ENCODE peak calls at places on chromosomes 13 and 19, in four cellular contexts. One of them, this sample, is unnamed.

GRCh38 chr19:2166741-2167738 is 3.3 kb downstream of the DOT1L start:
- DNase-seq in lower leg skin: peak; percentile 66
- DNase-seq in cardiac fibroblast: peak; percentile 82
- DNase-seq in right lobe of liver: peak; percentile 96
- DNase-seq in this sample: no peak

GRCh38 chr19:325173-325936 is 19.2 kb downstream of the MIER2 start:
- DNase-seq in lower leg skin: no peak
- DNase-seq in cardiac fibroblast: no peak
- DNase-seq in right lobe of liver: no peak
- DNase-seq in this sample: no peak

GRCh38 chr19:45553464-45553863 is 31.1 kb downstream of the OPA3 start:
- DNase-seq in lower leg skin: no peak
- DNase-seq in cardiac fibroblast: no peak
- DNase-seq in right lobe of liver: no peak
- DNase-seq in this sample: no peak

GRCh38 chr19:1864480-1865171 is 1.2 kb upstream of the KLF16 start:
- DNase-seq in lower leg skin: no peak
- DNase-seq in cardiac fibroblast: peak; percentile 69
- DNase-seq in right lobe of liver: peak; percentile 87
- DNase-seq in this sample: no peak

GRCh38 chr13:43572601-43573360 is 214.0 kb downstream of the ENOX1 start:
- DNase-seq in lower leg skin: no peak
- DNase-seq in cardiac fibroblast: no peak
- DNase-seq in right lobe of liver: no peak
- DNase-seq in this sample: no peak

GRCh38 chr19:55958356-55958755 is 10.7 kb downstream of the NLRP8 start:
- DNase-seq in lower leg skin: no peak
- DNase-seq in cardiac fibroblast: no peak
- DNase-seq in right lobe of liver: no peak
- DNase-seq in this sample: no peak

GRCh38 chr13:27353166-27353583 is 71.2 kb upstream of the GTF3A start:
- DNase-seq in lower leg skin: no peak
- DNase-seq in cardiac fibroblast: peak; percentile 37
- DNase-seq in right lobe of liver: no peak
- DNase-seq in this sample: peak; percentile 91

GRCh38 chr13:97798171-97798821 is 155.2 kb upstream of the IPO5 start:
- DNase-seq in lower leg skin: peak; percentile 28
- DNase-seq in cardiac fibroblast: peak; percentile 55
- DNase-seq in right lobe of liver: no peak
- DNase-seq in this sample: no peak

GRCh38 chr19:7140137-7140536 is 70.6 kb downstream of the ZNF557 start:
- DNase-seq in lower leg skin: no peak
- DNase-seq in cardiac fibroblast: no peak
- DNase-seq in right lobe of liver: no peak
- DNase-seq in this sample: no peak
- TF ChIP-seq CTCF in lower leg skin: no peak
- TF ChIP-seq CTCF in cardiac fibroblast: no peak
- TF ChIP-seq CTCF in right lobe of liver: no peak
- TF ChIP-seq CTCF in this sample: no peak

DNA sequence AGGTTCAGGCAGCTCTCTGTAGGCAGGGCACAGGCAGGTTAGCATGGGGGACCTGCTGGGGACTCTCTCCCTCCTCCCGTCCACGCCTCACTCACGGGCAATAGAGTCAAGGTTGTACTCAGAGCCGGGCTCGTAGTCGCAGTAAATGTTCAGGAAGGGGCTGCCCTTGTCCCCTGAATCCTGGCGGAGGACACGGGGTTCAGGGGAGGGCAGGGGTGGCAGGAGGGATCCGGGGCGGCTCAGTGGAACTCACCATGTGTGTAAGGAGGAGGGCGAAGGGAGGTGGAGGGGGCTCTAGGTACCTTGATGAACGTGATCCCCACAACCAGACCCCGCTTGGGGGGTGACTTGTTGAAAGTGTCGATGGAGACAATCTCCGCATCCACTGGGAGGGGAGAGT is 819 bp downstream of the KPTN start:
- DNase-seq in lower leg skin: no peak
- DNase-seq in cardiac fibroblast: no peak
- DNase-seq in right lobe of liver: no peak
- DNase-seq in this sample: no peak
- H3K4me3 ChIP-seq in lower leg skin: no peak overlapping the region
- H3K4me3 ChIP-seq in cardiac fibroblast: peak overlapping the region; percentile 78
- H3K4me3 ChIP-seq in right lobe of liver: peak overlapping the region; percentile 68
- H3K4me3 ChIP-seq in this sample: peak overlapping the region; percentile 70

DNA sequence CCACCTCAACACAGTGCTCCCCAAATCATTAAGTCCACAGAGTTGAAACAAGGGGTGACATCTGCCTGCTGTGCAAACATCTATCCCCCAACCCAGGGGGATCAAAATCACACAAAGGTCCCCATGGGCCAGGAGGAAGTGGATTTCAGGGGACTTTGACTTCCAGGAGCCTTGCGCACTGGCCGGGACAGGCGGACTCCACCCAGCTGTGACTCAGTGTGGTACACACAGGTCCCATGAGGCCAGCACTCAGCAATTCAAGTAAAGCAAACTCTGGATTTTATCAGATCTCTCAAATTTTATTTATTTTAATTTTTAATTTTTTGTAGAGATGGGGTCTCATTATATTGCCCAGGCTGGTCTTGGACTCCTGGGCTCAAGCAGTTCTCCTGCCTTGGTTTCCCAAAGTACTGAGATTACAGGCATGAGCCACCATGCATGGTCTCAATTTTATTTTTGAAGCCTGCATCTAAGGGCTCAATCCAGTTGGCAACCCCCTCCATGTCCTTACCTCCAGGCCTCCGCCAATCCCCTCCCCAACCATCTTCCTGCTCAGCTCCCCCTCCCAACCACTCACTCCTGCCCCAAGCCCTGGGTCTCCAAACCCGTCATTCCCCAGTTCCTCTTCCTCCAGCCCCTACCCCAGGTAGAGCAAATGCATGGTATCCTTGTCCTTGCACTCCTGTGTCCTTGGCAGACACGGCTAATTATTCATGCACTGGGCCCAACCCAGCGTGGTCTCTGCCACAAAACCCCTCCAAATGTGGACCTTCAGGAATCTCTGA is 18.2 kb downstream of the ARHGAP33 start:
- DNase-seq in lower leg skin: no peak
- DNase-seq in cardiac fibroblast: peak; percentile 21
- DNase-seq in right lobe of liver: no peak
- DNase-seq in this sample: no peak
- TF ChIP-seq CTCF in lower leg skin: no peak
- TF ChIP-seq CTCF in cardiac fibroblast: no peak
- TF ChIP-seq CTCF in right lobe of liver: no peak
- TF ChIP-seq CTCF in this sample: no peak

GRCh38 chr19:49165111-49165750 is 7.6 kb downstream of the TRPM4 start:
- DNase-seq in lower leg skin: no peak
- DNase-seq in cardiac fibroblast: no peak
- DNase-seq in right lobe of liver: no peak
- DNase-seq in this sample: no peak
- H3K4me3 ChIP-seq in lower leg skin: no peak overlapping the region
- H3K4me3 ChIP-seq in cardiac fibroblast: no peak overlapping the region
- H3K4me3 ChIP-seq in right lobe of liver: no peak overlapping the region
- H3K4me3 ChIP-seq in this sample: no peak overlapping the region

GRCh38 chr13:76226941-76227340 is 590.8 kb downstream of the LMO7 start:
- DNase-seq in lower leg skin: no peak
- DNase-seq in cardiac fibroblast: no peak
- DNase-seq in right lobe of liver: no peak
- DNase-seq in this sample: no peak

GRCh38 chr13:76225815-76226489 is 589.8 kb downstream of the LMO7 start:
- DNase-seq in lower leg skin: no peak
- DNase-seq in cardiac fibroblast: peak; percentile 29
- DNase-seq in right lobe of liver: no peak
- DNase-seq in this sample: no peak

GRCh38 chr13:76223999-76224398 is 587.9 kb downstream of the LMO7 start:
- DNase-seq in lower leg skin: no peak
- DNase-seq in cardiac fibroblast: no peak
- DNase-seq in right lobe of liver: no peak
- DNase-seq in this sample: no peak

GRCh38 chr13:76222511-76222910 is 586.4 kb downstream of the LMO7 start:
- DNase-seq in lower leg skin: no peak
- DNase-seq in cardiac fibroblast: no peak
- DNase-seq in right lobe of liver: no peak
- DNase-seq in this sample: no peak

GRCh38 chr13:76223565-76223964 is 587.4 kb downstream of the LMO7 start:
- DNase-seq in lower leg skin: no peak
- DNase-seq in cardiac fibroblast: peak; percentile 6
- DNase-seq in right lobe of liver: no peak
- DNase-seq in this sample: no peak
- TF ChIP-seq CTCF in lower leg skin: no peak
- TF ChIP-seq CTCF in cardiac fibroblast: no peak
- TF ChIP-seq CTCF in right lobe of liver: no peak
- TF ChIP-seq CTCF in this sample: peak; percentile 1

GRCh38 chr19:41174297-41174928 is 18.6 kb upstream of the CYP2S1 start:
- DNase-seq in lower leg skin: peak; percentile 38
- DNase-seq in cardiac fibroblast: no peak
- DNase-seq in right lobe of liver: no peak
- DNase-seq in this sample: no peak

GRCh38 chr19:41172297-41173164 is 20.5 kb upstream of the CYP2S1 start:
- DNase-seq in lower leg skin: no peak
- DNase-seq in cardiac fibroblast: no peak
- DNase-seq in right lobe of liver: no peak
- DNase-seq in this sample: no peak

GRCh38 chr19:41175825-41176734 is 16.9 kb upstream of the CYP2S1 start:
- DNase-seq in lower leg skin: peak; percentile 73
- DNase-seq in cardiac fibroblast: peak; percentile 68
- DNase-seq in right lobe of liver: no peak
- DNase-seq in this sample: no peak
- H3K4me3 ChIP-seq in lower leg skin: no peak overlapping the region
- H3K4me3 ChIP-seq in cardiac fibroblast: no peak overlapping the region
- H3K4me3 ChIP-seq in right lobe of liver: no peak overlapping the region
- H3K4me3 ChIP-seq in this sample: no peak overlapping the region

This sample was measured in GM12864.